ENCODE peak calls at places on chromosomes 2 and 18, in five cellular contexts. I is frontal cortex, L is M059J, D is hypothalamus, K is HT1080. J is an unnamed sample.

GRCh38 chr2:36356990-36357505 is 1.5 kb downstream of the CRIM1 start:
- DNase-seq in I (no peak), L (peak), D (no peak), K (peak), J (no peak)

GRCh38 chr18:22828171-22828570 is 105.0 kb upstream of the RBBP8 start:
- DNase-seq in I (no peak), L (peak), D (no peak), K (peak), J (no peak)

GRCh38 chr2:205758051-205758450 is 75.8 kb downstream of the NRP2 start:
- DNase-seq in I (no peak), L (peak), D (no peak), K (peak), J (no peak)

GRCh38 chr2:160401895-160402294 is 91.7 kb downstream of the RBMS1 start:
- DNase-seq in I (no peak), L (no peak), D (no peak), K (no peak), J (no peak)

GRCh38 chr18:2471523-2471922 is 99.8 kb downstream of the METTL4 start:
- DNase-seq in I (no peak), L (peak), D (no peak), K (no peak), J (no peak)

GRCh38 chr2:61786876-61787275 is 67.0 kb downstream of the FAM161A start:
- DNase-seq in I (no peak), L (no peak), D (no peak), K (no peak), J (no peak)

GRCh38 chr2:60585276-60585675 is 31.8 kb upstream of the BCL11A start:
- DNase-seq in I (no peak), L (no peak), D (no peak), K (no peak), J (no peak)

GRCh38 chr18:48129621-48130082 is 199.2 kb upstream of the SMAD2 start:
- DNase-seq in I (no peak), L (no peak), D (no peak), K (no peak), J (no peak)

GRCh38 chr2:66389651-66390131 is 45.2 kb upstream of the MEIS1 start:
- DNase-seq in I (no peak), L (peak), D (no peak), K (peak), J (no peak)

GRCh38 chr2:161814008-161814660 is 189.9 kb downstream of the SLC4A10 start:
- DNase-seq in I (no peak), L (peak), D (no peak), K (peak), J (no peak)

GRCh38 chr2:1564506-1564905 is 151.2 kb downstream of the TPO start:
- DNase-seq in I (no peak), L (no peak), D (no peak), K (no peak), J (no peak)

GRCh38 chr2:234491897-234492296 is 5.0 kb downstream of the ARL4C start:
- DNase-seq in I (no peak), L (peak), D (no peak), K (peak), J (no peak)

GRCh38 chr18:13570856-13571495 is 155.4 kb downstream of the FAM210A start:
- DNase-seq in I (no peak), L (peak), D (no peak), K (peak), J (no peak)

GRCh38 chr18:13456736-13457271 is 238.2 kb downstream of the LDLRAD4 start:
- DNase-seq in I (no peak), L (no peak), D (no peak), K (no peak), J (no peak)

GRCh38 chr2:176935543-176936102 is 277.0 kb upstream of the HNRNPA3 start:
- DNase-seq in I (no peak), L (no peak), D (no peak), K (no peak), J (no peak)

GRCh38 chr2:219706823-219707281 is 79.4 kb downstream of the SLC4A3 start:
- DNase-seq in I (no peak), L (peak), D (no peak), K (peak), J (no peak)

GRCh38 chr2:211259831-211260476 is 703.6 kb downstream of the CPS1 start:
- DNase-seq in I (no peak), L (no peak), D (no peak), K (no peak), J (no peak)

GRCh38 chr2:96485350-96485749 is 19.8 kb downstream of the NEURL3 start:
- DNase-seq in I (no peak), L (peak), D (no peak), K (no peak), J (no peak)

GRCh38 chr2:239382384-239382880 is 18.4 kb downstream of the HDAC4 start:
- DNase-seq in I (no peak), L (no peak), D (no peak), K (no peak), J (no peak)

GRCh38 chr2:18552351-18553077 is 7.9 kb downstream of the RDH14 start:
- DNase-seq in I (no peak), L (no peak), D (no peak), K (peak), J (no peak)

GRCh38 chr2:21438949-21439348 is 315.2 kb downstream of the TDRD15 start:
- DNase-seq in I (no peak), L (peak), D (no peak), K (peak), J (no peak)

J was measured in caudate nucleus.